ENCODE peak calls at places on chromosome 19, in seven cellular contexts. Y is GM12891, U is K562, V is HepG2, E is SK-N-SH, F is GM12878, K is H1. I is an unnamed sample.

GRCh38 chr19:19064811-19065745 is 1.3 kb downstream of the SLC25A42 start:
- DNase-seq in F (no peak), E (peak), Y (no peak), V (no peak), U (peak), K (no peak), I (no peak)

GRCh38 chr19:8220481-8220880 is 11.3 kb downstream of the CERS4 start:
- DNase-seq in U (no peak), V (no peak), E (no peak), F (no peak), Y (no peak), K (no peak), I (no peak)

GRCh38 chr19:51366999-51367564 is 894 bp upstream of the ETFB start:
- DNase-seq in V (no peak), E (peak), U (no peak), Y (no peak), F (no peak), K (no peak), I (no peak)

GRCh38 chr19:49335784-49336481 is 727 bp downstream of the CD37 start:
- DNase-seq in U (no peak), F (no peak), Y (no peak), K (no peak), E (no peak), V (no peak), I (no peak)

GRCh38 chr19:49339364-49340068 is 4.3 kb downstream of the CD37 start:
- DNase-seq in F (no peak), V (no peak), K (peak), U (peak), Y (no peak), E (peak), I (no peak)

GRCh38 chr19:44904426-44904994 is 1.1 kb upstream of the APOE start:
- DNase-seq in F (no peak), Y (no peak), E (peak), V (peak), U (peak), K (peak), I (no peak)

GRCh38 chr19:801030-801860 is 4.0 kb downstream of the PTBP1 start:
- DNase-seq in Y (no peak), K (no peak), V (no peak), U (no peak), F (no peak), E (peak), I (no peak)

GRCh38 chr19:55640043-55640576 is 692 bp upstream of the ZNF580 start:
- DNase-seq in F (no peak), Y (no peak), U (peak), V (no peak), K (no peak), E (peak), I (no peak)

GRCh38 chr19:16504271-16504670 is 8.1 kb downstream of the C19orf44 start:
- DNase-seq in U (no peak), Y (no peak), V (no peak), F (no peak), E (no peak), K (no peak), I (no peak)

GRCh38 chr19:290539-291521 is at the start of gene PLPP2:
- DNase-seq in E (peak), Y (peak), F (no peak), V (no peak), U (no peak), K (peak), I (no peak)

GRCh38 chr19:47398707-47399106 is 20.6 kb downstream of the MEIS3 start:
- DNase-seq in V (no peak), U (no peak), Y (no peak), F (no peak), E (no peak), K (no peak), I (no peak)

GRCh38 chr19:45630463-45630862 is 8.7 kb downstream of the EML2 start:
- DNase-seq in V (no peak), F (peak), E (peak), Y (no peak), U (no peak), K (no peak), I (no peak)

GRCh38 chr19:14369399-14370168 is 11.7 kb upstream of the ADGRE5 start:
- DNase-seq in V (no peak), F (no peak), K (no peak), Y (no peak), E (no peak), U (peak), I (no peak)

GRCh38 chr19:46192990-46193650 is 36.4 kb upstream of the IGFL1 start:
- DNase-seq in U (peak), Y (no peak), E (no peak), V (peak), F (no peak), K (no peak), I (no peak)

GRCh38 chr19:34193439-34193838 is 21.1 kb downstream of the LSM14A start:
- DNase-seq in E (no peak), F (no peak), K (no peak), U (no peak), V (no peak), Y (no peak), I (no peak)

GRCh38 chr19:14433454-14434156 is 499 bp downstream of the PKN1 start:
- DNase-seq in Y (no peak), K (no peak), F (no peak), U (no peak), E (peak), V (no peak), I (no peak)

GRCh38 chr19:15195381-15195964 is 5.3 kb downstream of the NOTCH3 start:
- DNase-seq in V (no peak), E (peak), K (no peak), F (no peak), U (no peak), Y (no peak), I (no peak)

GRCh38 chr19:34475026-34475974 is 6.3 kb upstream of the WTIP start:
- DNase-seq in V (no peak), Y (no peak), E (no peak), K (no peak), U (peak), F (no peak), I (no peak)

GRCh38 chr19:35733180-35734125 is 8.8 kb downstream of the IGFLR1 start:
- DNase-seq in F (no peak), V (no peak), K (no peak), Y (no peak), E (no peak), U (no peak), I (no peak)

GRCh38 chr19:48569814-48570213 is 17.8 kb downstream of the SULT2B1 start:
- DNase-seq in Y (no peak), E (no peak), V (no peak), F (no peak), U (no peak), K (no peak), I (no peak)

GRCh38 chr19:584240-585001 is 5.3 kb upstream of the HCN2 start:
- DNase-seq in U (peak), F (no peak), V (no peak), K (no peak), E (peak), Y (peak), I (peak)

GRCh38 chr19:7808108-7808507 is 21.9 kb upstream of the EVI5L start:
- DNase-seq in F (no peak), V (no peak), U (no peak), E (no peak), Y (no peak), K (no peak), I (no peak)

GRCh38 chr19:33712268-33712667 is 84.4 kb upstream of the KCTD15 start:
- DNase-seq in E (no peak), U (no peak), K (no peak), V (no peak), Y (no peak), F (no peak), I (no peak)

GRCh38 chr19:38730731-38731589 is 13.3 kb downstream of the CAPN12 start:
- DNase-seq in U (no peak), K (no peak), V (no peak), F (no peak), Y (no peak), E (no peak), I (no peak)

GRCh38 chr19:58279042-58279924 is 528 bp downstream of the ZNF8 start:
- DNase-seq in U (peak), K (peak), V (peak), Y (peak), F (no peak), E (peak), I (peak)

GRCh38 chr19:21202865-21203494 is 61.1 kb downstream of the ZNF431 start:
- DNase-seq in U (peak), E (peak), Y (peak), V (no peak), F (peak), K (peak), I (no peak)

GRCh38 chr19:11370744-11371143 is 3.7 kb upstream of the SWSAP1 start:
- DNase-seq in V (no peak), Y (no peak), U (no peak), K (no peak), E (no peak), F (no peak), I (no peak)

GRCh38 chr19:32819415-32820400 is 49.9 kb downstream of the SLC7A9 start:
- DNase-seq in F (no peak), E (no peak), Y (no peak), V (no peak), K (no peak), U (no peak), I (no peak)

GRCh38 chr19:3145909-3146676 is 10.3 kb downstream of the GNA15 start:
- DNase-seq in U (no peak), E (no peak), K (no peak), V (no peak), F (no peak), Y (no peak), I (no peak)

GRCh38 chr19:11479470-11480080 is 1.3 kb downstream of the ELAVL3 start:
- DNase-seq in U (peak), Y (no peak), K (peak), F (no peak), E (peak), V (peak), I (peak)

GRCh38 chr19:12730054-12730453 is 4.4 kb downstream of the TRIR start:
- DNase-seq in K (no peak), E (no peak), V (no peak), Y (no peak), F (no peak), U (no peak), I (no peak)

GRCh38 chr19:14473915-14474578 is 1.1 kb downstream of the PTGER1 start:
- DNase-seq in K (no peak), U (no peak), V (no peak), F (no peak), E (peak), Y (no peak), I (no peak)

GRCh38 chr19:47720669-47721068 is 7.4 kb downstream of the EHD2 start:
- DNase-seq in F (no peak), K (no peak), V (no peak), E (no peak), Y (no peak), U (no peak), I (no peak)

GRCh38 chr19:3275068-3275582 is 50.7 kb downstream of the CELF5 start:
- DNase-seq in V (peak), K (peak), Y (peak), F (no peak), E (no peak), U (peak), I (peak)

GRCh38 chr19:48338802-48339660 is 13.7 kb downstream of the EMP3 start:
- DNase-seq in U (peak), F (no peak), Y (no peak), E (no peak), K (no peak), V (no peak), I (no peak)

GRCh38 chr19:28213476-28214082 is 999.4 kb downstream of the UQCRFS1 start:
- DNase-seq in K (no peak), U (peak), E (peak), Y (no peak), F (no peak), V (no peak), I (no peak)

GRCh38 chr19:13277104-13277809 is 127.0 kb downstream of the IER2 start:
- DNase-seq in U (peak), F (peak), Y (peak), E (peak), V (peak), K (no peak), I (peak)

GRCh38 chr19:21256722-21257121 is 72.5 kb downstream of the ZNF708 start:
- DNase-seq in V (peak), E (peak), Y (no peak), U (peak), K (peak), F (no peak), I (no peak)

GRCh38 chr19:10898633-10899032 is 27.3 kb downstream of the CARM1 start:
- DNase-seq in K (no peak), E (no peak), Y (no peak), U (no peak), V (no peak), F (no peak), I (no peak)

GRCh38 chr19:31625056-31625455 is 275.8 kb upstream of the TSHZ3 start:
- DNase-seq in U (no peak), V (no peak), F (no peak), K (no peak), Y (no peak), E (no peak), I (no peak)
- TF ChIP-seq TAF1 in U (no peak), V (no peak), F (no peak), K (no peak), Y (no peak), E (no peak), I (no peak)

GRCh38 chr19:4971424-4971793 is 2.5 kb downstream of the KDM4B start:
- DNase-seq in F (no peak), E (peak), K (no peak), V (peak), U (peak), Y (peak), I (no peak)

GRCh38 chr19:4972509-4973230 is 3.8 kb downstream of the KDM4B start:
- DNase-seq in Y (no peak), V (peak), K (no peak), U (no peak), E (peak), F (no peak), I (no peak)

GRCh38 chr19:4970558-4971423 is 1.9 kb downstream of the KDM4B start:
- DNase-seq in K (no peak), U (peak), E (peak), V (peak), F (no peak), Y (no peak), I (no peak)

GRCh38 chr19:4969772-4970531 is 1.0 kb downstream of the KDM4B start:
- DNase-seq in Y (no peak), E (peak), V (no peak), U (peak), K (no peak), F (peak), I (no peak)

DNA sequence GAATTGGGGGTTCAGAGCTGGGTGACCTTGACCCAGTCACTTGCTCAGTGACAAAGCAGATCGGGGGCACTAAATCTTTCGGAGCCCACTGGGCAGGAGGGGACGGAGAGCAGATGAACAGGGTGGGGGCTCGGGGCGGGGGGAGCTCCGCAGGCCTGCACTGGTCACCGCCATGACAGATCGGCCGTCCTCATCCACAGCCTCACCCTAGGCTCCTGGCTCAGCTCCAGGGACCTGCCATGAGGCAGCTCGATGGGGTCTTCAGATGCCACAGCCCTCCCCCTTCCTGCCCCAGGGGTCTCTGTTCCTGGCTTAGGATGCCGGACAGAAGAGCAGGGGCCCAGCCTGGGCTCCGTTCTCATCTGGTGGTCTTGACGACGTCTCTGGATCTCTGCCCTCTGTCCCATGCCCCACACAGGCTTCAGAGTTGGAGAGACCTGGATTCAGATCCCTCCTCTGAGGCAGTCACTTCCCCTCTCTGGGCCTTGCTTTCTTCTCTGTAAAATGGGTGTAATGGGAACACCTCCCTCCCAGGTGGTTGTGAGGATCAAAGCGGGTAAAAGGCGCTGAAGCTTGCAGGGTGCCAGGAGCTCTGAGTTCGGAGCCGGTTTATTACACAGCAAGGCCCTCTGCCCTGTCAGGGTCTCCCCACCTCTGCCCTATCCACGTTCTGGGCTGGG is 3.0 kb downstream of the KDM4B start:
- DNase-seq in U (no peak), Y (no peak), V (no peak), K (no peak), E (peak), F (no peak), I (no peak)
- TF ChIP-seq TAF1 in U (no peak), Y (no peak), V (no peak), K (no peak), E (no peak), F (no peak), I (no peak)

GRCh38 chr19:5711713-5712161 is 8.2 kb downstream of the LONP1 start:
- DNase-seq in Y (no peak), K (no peak), V (no peak), E (no peak), F (no peak), U (no peak), I (no peak)
- TF ChIP-seq TAF1 in Y (no peak), K (no peak), V (no peak), E (no peak), F (no peak), U (no peak), I (no peak)

DNA sequence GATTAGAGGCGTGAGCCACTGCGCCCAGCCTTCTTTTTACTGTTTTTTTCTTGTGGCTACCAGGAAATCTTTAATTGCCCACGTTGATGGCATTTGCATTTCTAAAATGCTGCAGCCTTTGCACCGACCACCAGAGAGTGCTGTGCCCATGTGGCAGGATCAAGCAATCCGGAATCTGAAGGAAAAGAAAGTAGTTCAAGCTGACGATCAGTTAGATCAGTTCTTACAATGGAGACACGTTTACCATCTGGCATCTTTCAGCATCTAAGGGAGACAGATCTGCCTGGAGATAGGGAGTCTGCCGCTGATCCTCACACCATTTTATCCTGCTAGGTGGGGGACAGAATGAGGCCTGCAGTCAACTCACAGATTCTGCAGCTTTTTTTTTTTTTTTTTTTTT is 19.9 kb downstream of the TINCR start:
- DNase-seq in E (peak), Y (no peak), V (peak), U (peak), F (no peak), K (no peak), I (no peak)
- TF ChIP-seq TAF1 in E (no peak), Y (no peak), V (no peak), U (no peak), F (no peak), K (no peak), I (no peak)

DNA sequence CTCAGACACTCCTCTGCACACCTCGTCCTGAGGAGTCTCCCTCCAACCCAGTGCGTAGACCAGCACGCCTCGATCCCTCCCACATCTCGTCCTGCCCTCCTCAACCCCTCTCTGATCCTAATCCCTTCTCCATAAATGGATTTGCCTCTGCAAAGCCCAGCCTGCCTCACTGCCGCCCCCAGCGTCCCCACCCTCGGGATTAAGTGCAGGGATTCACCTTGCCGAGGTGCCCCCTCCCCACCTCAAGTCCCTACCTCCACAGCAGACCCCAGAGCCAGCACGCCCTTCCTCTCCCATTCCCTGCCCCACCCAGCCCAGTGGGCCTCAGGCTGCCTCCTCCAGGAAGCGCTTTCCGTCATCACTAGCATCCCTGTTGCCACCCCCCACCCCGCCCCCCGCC is 4.1 kb downstream of the KLF16 start:
- DNase-seq in Y (no peak), U (peak), E (no peak), V (no peak), K (no peak), F (no peak), I (no peak)
- TF ChIP-seq TAF1 in Y (no peak), U (no peak), E (no peak), V (no peak), K (no peak), F (no peak), I (no peak)

GRCh38 chr19:43432866-43433673 is 18.4 kb downstream of the TEX101 start:
- DNase-seq in F (no peak), U (peak), V (peak), Y (peak), K (peak), E (peak), I (peak)
- TF ChIP-seq TAF1 in F (no peak), U (no peak), V (no peak), Y (no peak), K (no peak), E (no peak), I (no peak)

GRCh38 chr19:18027151-18027550 is 19.2 kb downstream of the ARRDC2 start:
- DNase-seq in E (no peak), F (no peak), U (no peak), K (no peak), Y (no peak), V (no peak), I (no peak)

GRCh38 chr19:18020212-18021067 is 12.5 kb downstream of the ARRDC2 start:
- DNase-seq in V (peak), F (no peak), K (no peak), Y (no peak), U (no peak), E (peak), I (no peak)

GRCh38 chr19:18017275-18018083 is 9.5 kb downstream of the ARRDC2 start:
- DNase-seq in Y (no peak), F (no peak), U (no peak), K (no peak), E (no peak), V (no peak), I (no peak)

GRCh38 chr19:18023596-18024212 is 15.7 kb downstream of the ARRDC2 start:
- DNase-seq in Y (no peak), U (no peak), K (no peak), F (no peak), E (no peak), V (no peak), I (no peak)

DNA sequence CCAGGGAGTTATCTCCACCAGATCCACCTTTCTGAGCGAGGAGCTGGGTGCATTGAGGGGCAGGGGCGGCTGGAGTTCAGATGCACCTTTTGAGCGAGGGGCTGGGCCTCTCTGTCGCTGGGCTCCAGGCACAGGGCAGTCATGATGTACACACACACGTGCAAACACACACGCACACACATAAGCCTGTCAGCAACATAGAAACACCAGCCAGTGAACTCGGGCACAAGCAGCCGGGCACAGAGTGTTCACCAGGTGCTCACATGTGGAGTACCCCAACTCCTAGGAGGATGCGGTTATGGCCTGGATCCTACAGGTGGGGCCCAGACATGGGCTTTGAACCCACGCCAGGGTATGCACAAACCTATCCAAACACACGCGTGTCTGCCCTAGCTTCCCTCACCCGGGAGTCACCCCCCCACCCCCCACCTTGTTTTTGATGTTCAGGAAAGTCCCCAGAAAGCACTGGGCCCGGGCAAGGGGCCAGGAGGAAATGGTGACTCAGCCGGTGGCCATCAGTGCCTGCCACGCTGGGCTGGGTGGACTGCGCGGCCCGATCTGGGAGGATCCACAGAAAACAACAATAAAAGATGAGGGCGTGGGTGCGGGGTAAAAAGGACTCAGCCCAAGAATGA is 13.3 kb downstream of the ARRDC2 start:
- DNase-seq in K (no peak), F (no peak), E (no peak), V (no peak), U (peak), Y (no peak), I (no peak)
- TF ChIP-seq TAF1 in K (no peak), F (no peak), E (no peak), V (no peak), U (peak), Y (no peak), I (no peak)

I was measured in GM12892.